ENCODE peak calls at places on chromosome 13, in seven cellular contexts. W is thyroid gland, A is heart left ventricle, Z is GM23338, R is suprapubic skin, H is heart right ventricle, O is IMR-90. V is an unnamed sample.

GRCh38 chr13:44191504-44192171 is 182.0 kb upstream of the SERP2 start:
- DNase-seq in A (peak), R (no peak), O (peak), W (peak), Z (peak), H (peak), V (peak)

GRCh38 chr13:87622921-87623320 is 48.2 kb upstream of the SLITRK5 start:
- DNase-seq in H (no peak), A (no peak), W (no peak), Z (no peak), O (no peak), R (no peak), V (peak)

GRCh38 chr13:113401452-113402415 is 37.8 kb upstream of the GRTP1 start:
- DNase-seq in H (no peak), A (no peak), R (no peak), W (no peak), Z (no peak), O (no peak), V (no peak)

GRCh38 chr13:86282450-86282849 is 483.2 kb upstream of the SLITRK6 start:
- DNase-seq in H (no peak), Z (no peak), R (no peak), W (no peak), O (no peak), A (no peak), V (peak)

GRCh38 chr13:41500501-41500900 is 43.2 kb downstream of the RGCC start:
- DNase-seq in R (no peak), W (no peak), A (no peak), O (no peak), Z (no peak), H (no peak), V (no peak)

GRCh38 chr13:104872153-104872552 is 1663.3 kb downstream of the EFNB2 start:
- DNase-seq in W (no peak), A (no peak), R (no peak), H (no peak), O (no peak), Z (peak), V (no peak)

GRCh38 chr13:98657506-98658085 is 80.7 kb upstream of the STK24 start:
- DNase-seq in R (no peak), Z (no peak), O (no peak), H (no peak), W (peak), A (no peak), V (no peak)

GRCh38 chr13:62920181-62920580 is 1504.5 kb upstream of the PCDH20 start:
- DNase-seq in R (no peak), W (no peak), O (peak), H (no peak), Z (no peak), A (no peak), V (no peak)

GRCh38 chr13:60019119-60019993 is 144.4 kb downstream of the DIAPH3 start:
- DNase-seq in A (no peak), Z (peak), O (peak), R (no peak), W (no peak), H (no peak), V (peak)

GRCh38 chr13:33490461-33491327 is 205.1 kb upstream of the STARD13 start:
- DNase-seq in W (peak), O (no peak), R (peak), Z (peak), A (no peak), H (peak), V (no peak)

GRCh38 chr13:45367358-45367757 is 26.4 kb upstream of the TPT1 start:
- DNase-seq in H (no peak), O (peak), W (peak), A (no peak), Z (peak), R (peak), V (peak)

GRCh38 chr13:33497146-33497845 is 211.7 kb upstream of the STARD13 start:
- DNase-seq in O (peak), H (no peak), A (no peak), R (no peak), W (no peak), Z (no peak), V (no peak)

GRCh38 chr13:110258876-110259631 is 47.9 kb downstream of the COL4A1 start:
- DNase-seq in O (no peak), H (no peak), W (no peak), R (no peak), Z (no peak), A (no peak), V (no peak)

GRCh38 chr13:99013951-99014350 is 36.1 kb upstream of the DOCK9 start:
- DNase-seq in A (no peak), W (no peak), Z (no peak), H (no peak), O (no peak), R (no peak), V (no peak)

GRCh38 chr13:97068146-97068545 is 73.9 kb upstream of the OXGR1 start:
- DNase-seq in R (no peak), A (no peak), O (peak), H (no peak), W (no peak), Z (peak), V (no peak)

GRCh38 chr13:47256618-47257017 is 359.8 kb upstream of the HTR2A start:
- DNase-seq in O (peak), R (no peak), H (no peak), W (no peak), Z (no peak), A (no peak), V (no peak)

GRCh38 chr13:47146136-47146535 is 249.3 kb upstream of the HTR2A start:
- DNase-seq in Z (no peak), R (no peak), W (no peak), A (no peak), O (peak), H (no peak), V (peak)

GRCh38 chr13:46663644-46664043 is 110.7 kb downstream of the LRCH1 start:
- DNase-seq in Z (no peak), H (no peak), W (no peak), O (no peak), A (no peak), R (no peak), V (no peak)

GRCh38 chr13:24016046-24016445 is 118.7 kb upstream of the C1QTNF9B start:
- DNase-seq in R (no peak), Z (no peak), O (no peak), W (no peak), H (no peak), A (no peak), V (no peak)

GRCh38 chr13:44404261-44405139 is 30.9 kb downstream of the SERP2 start:
- DNase-seq in R (no peak), H (no peak), A (no peak), W (peak), Z (peak), O (no peak), V (no peak)

GRCh38 chr13:81568824-81569223 is 1227.9 kb upstream of the SPRY2 start:
- DNase-seq in H (no peak), A (no peak), W (no peak), O (no peak), R (no peak), Z (no peak), V (no peak)

GRCh38 chr13:72963762-72964161 is 95.0 kb upstream of the KLF5 start:
- DNase-seq in W (no peak), Z (no peak), O (no peak), H (no peak), R (no peak), A (no peak), V (no peak)

GRCh38 chr13:111898956-111899713 is 167.8 kb upstream of the SOX1 start:
- DNase-seq in H (no peak), Z (no peak), O (no peak), A (no peak), R (no peak), W (no peak), V (no peak)

GRCh38 chr13:112510002-112510780 is 77.8 kb downstream of the TUBGCP3 start:
- DNase-seq in A (no peak), R (no peak), H (peak), Z (peak), W (peak), O (peak), V (peak)

GRCh38 chr13:48828962-48829405 is 146.7 kb upstream of the FNDC3A start:
- DNase-seq in O (peak), A (no peak), Z (peak), W (no peak), R (no peak), H (no peak), V (no peak)

GRCh38 chr13:43815204-43815603 is 28.4 kb upstream of the ENOX1 start:
- DNase-seq in A (peak), R (no peak), O (peak), Z (no peak), H (peak), W (no peak), V (peak)

GRCh38 chr13:19592657-19593175 is 31.4 kb upstream of the TPTE2 start:
- DNase-seq in H (no peak), W (no peak), A (no peak), O (no peak), Z (no peak), R (no peak), V (no peak)

GRCh38 chr13:19181621-19182485 is at the start of gene TUBA3C:
- DNase-seq in A (no peak), W (no peak), Z (no peak), H (no peak), R (peak), O (no peak), V (no peak)

GRCh38 chr13:32426191-32426980 is 1.5 kb downstream of the N4BP2L1 start:
- DNase-seq in R (no peak), H (no peak), Z (no peak), A (peak), W (no peak), O (no peak), V (no peak)

GRCh38 chr13:27228131-27228530 is 23.2 kb upstream of the RPL21 start:
- DNase-seq in R (no peak), H (no peak), O (no peak), A (no peak), W (no peak), Z (no peak), V (no peak)

GRCh38 chr13:93505104-93505952 is 278.7 kb downstream of the GPC6 start:
- DNase-seq in Z (no peak), H (no peak), O (peak), W (no peak), R (no peak), A (no peak), V (no peak)

GRCh38 chr13:93169980-93170379 is 56.6 kb upstream of the GPC6 start:
- DNase-seq in R (no peak), A (no peak), Z (no peak), O (peak), H (no peak), W (no peak), V (peak)

GRCh38 chr13:29497137-29497654 is 98.3 kb downstream of the SLC7A1 start:
- DNase-seq in O (peak), R (no peak), W (no peak), H (peak), Z (no peak), A (peak), V (no peak)

GRCh38 chr13:102277286-102277685 is 124.6 kb downstream of the FGF14 start:
- DNase-seq in H (peak), A (peak), O (no peak), Z (peak), W (no peak), R (no peak), V (no peak)

GRCh38 chr13:106513025-106513424 is 22.4 kb downstream of the EFNB2 start:
- DNase-seq in H (no peak), A (no peak), O (peak), W (no peak), Z (no peak), R (no peak), V (no peak)

GRCh38 chr13:27960362-27961226 is 8.5 kb downstream of the CDX2 start:
- DNase-seq in R (no peak), O (no peak), Z (peak), W (no peak), H (peak), A (no peak), V (no peak)

DNA sequence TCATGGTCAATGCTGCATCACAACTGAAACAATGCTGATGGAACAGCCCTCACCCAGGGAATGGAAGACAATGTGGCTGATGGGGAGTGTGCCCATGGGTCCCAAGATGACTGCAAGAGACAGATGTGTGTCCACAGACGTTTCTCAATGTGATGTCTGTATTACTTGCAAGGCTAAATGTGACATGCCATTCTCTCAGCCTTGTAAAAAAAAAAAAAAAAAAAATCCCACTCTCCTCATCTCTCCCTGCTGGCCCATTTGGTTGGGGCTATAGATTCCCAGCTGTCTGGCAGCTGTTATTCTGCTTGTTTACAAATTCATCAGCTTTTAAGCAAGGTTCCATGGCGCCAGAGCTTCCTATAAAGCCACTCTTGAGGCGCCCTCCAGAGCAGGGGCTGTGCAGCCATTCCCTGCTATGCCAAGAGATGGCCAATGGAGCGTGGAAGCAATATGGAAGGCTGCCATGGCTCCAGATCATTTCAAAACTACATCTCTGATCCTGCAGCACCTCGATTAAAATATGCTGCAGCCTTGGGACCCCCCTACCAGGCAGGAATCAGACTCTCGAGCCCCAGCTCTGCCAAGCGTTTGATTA is 294.8 kb downstream of the FOXO1 start:
- DNase-seq in R (no peak), A (no peak), O (no peak), Z (no peak), H (no peak), W (peak), V (no peak)
- H3K4me3 ChIP-seq in R (no peak), A (no peak), O (no peak), Z (no peak), H (no peak), W (no peak), V (no peak)

GRCh38 chr13:109246001-109246400 is 540.4 kb downstream of the IRS2 start:
- DNase-seq in A (no peak), O (no peak), H (no peak), R (no peak), W (no peak), Z (no peak), V (no peak)
- TF ChIP-seq CTCF in A (no peak), O (no peak), H (no peak), R (no peak), W (no peak), Z (no peak), V (no peak)

GRCh38 chr13:95641291-95641811 is 3.2 kb downstream of the DZIP1 start:
- DNase-seq in H (no peak), O (peak), R (no peak), A (no peak), Z (peak), W (peak), V (no peak)
- H3K4me3 ChIP-seq in H (peak), O (peak), R (peak), A (no peak), Z (peak), W (no peak), V (peak)

GRCh38 chr13:91381371-91381770 is 17.1 kb upstream of the GPC5 start:
- DNase-seq in W (no peak), H (no peak), O (peak), A (no peak), R (no peak), Z (no peak), V (peak)
- TF ChIP-seq CTCF in W (peak), H (peak), O (peak), A (peak), R (no peak), Z (peak), V (peak)

GRCh38 chr13:51955841-51956603 is 55.2 kb downstream of the ATP7B start:
- DNase-seq in Z (no peak), R (no peak), W (no peak), H (no peak), A (no peak), O (no peak), V (no peak)
- H3K4me3 ChIP-seq in Z (no peak), R (no peak), W (no peak), H (no peak), A (no peak), O (no peak), V (no peak)

DNA sequence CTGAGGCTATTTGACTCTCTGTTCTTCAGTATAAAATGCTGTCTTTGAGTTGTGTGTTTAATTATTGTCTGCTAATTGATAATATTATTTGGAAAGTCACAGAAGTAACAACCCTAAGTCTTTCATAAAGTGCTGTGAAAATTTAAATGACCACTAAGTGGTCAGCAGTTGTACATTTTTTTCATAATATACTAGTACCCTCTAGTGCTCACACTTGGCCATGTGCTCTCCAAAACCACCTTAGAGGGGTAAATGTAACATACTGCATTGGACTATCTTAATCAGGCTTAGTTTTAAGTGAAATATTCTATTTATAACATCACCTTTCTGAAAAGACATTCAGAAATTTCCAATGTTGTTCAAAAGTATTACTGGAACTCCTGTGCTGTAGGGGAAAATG is 745.3 kb downstream of the GPC5 start:
- DNase-seq in Z (no peak), H (no peak), W (peak), R (no peak), O (no peak), A (no peak), V (no peak)
- TF ChIP-seq CTCF in Z (no peak), H (no peak), W (peak), R (no peak), O (no peak), A (no peak), V (no peak)